ENCODE peak calls at places on chromosomes 11 and 22, in nine cellular contexts. U is mucosa of gallbladder; N is NCI-H748 treated with DMSO at 0.1 percent for 48 hours; A is endodermal cell; I is coronary artery; J is T-helper 2 cell; F is H54; E is fibroblast of lung; Q is naive thymus-derived CD8-positive, alpha-beta T cell. X is an unnamed sample.

GRCh38 chr11:134691985-134692384 is 279.9 kb upstream of the B3GAT1 start:
- DNase-seq in I (no peak), U (no peak), Q (no peak), J (no peak), E (peak), A (no peak), N (no peak), F (no peak), X (no peak)

GRCh38 chr22:42734406-42734805 is 13.7 kb upstream of the A4GALT start:
- DNase-seq in Q (no peak), N (no peak), J (no peak), I (no peak), F (no peak), U (no peak), A (no peak), E (no peak), X (no peak)

GRCh38 chr11:2807276-2807681 is 78.3 kb downstream of the CDKN1C start:
- DNase-seq in A (peak), J (no peak), N (no peak), F (no peak), Q (no peak), E (peak), I (peak), U (peak), X (no peak)

GRCh38 chr11:13277719-13278619 is at the start of gene BMAL1:
- DNase-seq in J (no peak), F (peak), E (peak), N (no peak), I (peak), U (peak), Q (peak), A (peak), X (peak)

GRCh38 chr11:64810891-64811272 is 531 bp upstream of the MEN1 start:
- DNase-seq in J (peak), A (no peak), E (no peak), U (peak), I (no peak), F (peak), N (no peak), Q (peak), X (no peak)

GRCh38 chr11:72030428-72031045 is 31.8 kb downstream of the IL18BP start:
- DNase-seq in I (no peak), F (no peak), E (no peak), Q (no peak), U (no peak), N (no peak), J (no peak), A (no peak), X (no peak)

GRCh38 chr22:45905924-45906865 is 70.8 kb downstream of the WNT7B start:
- DNase-seq in J (no peak), I (no peak), E (peak), N (no peak), F (no peak), A (no peak), Q (no peak), U (no peak), X (no peak)

GRCh38 chr11:44190883-44191230 is 95.4 kb downstream of the EXT2 start:
- DNase-seq in A (no peak), N (no peak), J (no peak), Q (no peak), U (no peak), I (no peak), F (no peak), E (no peak), X (peak)

GRCh38 chr11:60786811-60787567 is 1.9 kb downstream of the MS4A10 start:
- DNase-seq in E (peak), U (no peak), N (no peak), F (peak), J (no peak), I (no peak), A (no peak), Q (no peak), X (no peak)

GRCh38 chr22:27358096-27358870 is 443.3 kb downstream of the MN1 start:
- DNase-seq in A (no peak), N (peak), U (no peak), Q (no peak), E (no peak), J (no peak), I (no peak), F (no peak), X (no peak)

GRCh38 chr11:68214173-68215086 is 1.3 kb upstream of the KMT5B start:
- DNase-seq in U (no peak), A (peak), N (no peak), F (no peak), I (no peak), J (no peak), E (no peak), Q (peak), X (peak)

GRCh38 chr11:29029452-29029851 is 921.3 kb downstream of the METTL15 start:
- DNase-seq in Q (no peak), J (no peak), A (no peak), I (no peak), E (no peak), N (no peak), U (no peak), F (no peak), X (no peak)

GRCh38 chr11:90845799-90846198 is 623.0 kb upstream of the CHORDC1 start:
- DNase-seq in U (no peak), Q (no peak), N (no peak), F (no peak), A (no peak), I (no peak), E (no peak), J (no peak), X (no peak)

GRCh38 chr11:62402226-62402625 is 16.6 kb upstream of the SCGB1A1 start:
- DNase-seq in I (peak), E (no peak), N (no peak), U (peak), Q (peak), F (no peak), J (peak), A (no peak), X (no peak)

GRCh38 chr22:17727244-17727892 is 46.9 kb downstream of the BID start:
- DNase-seq in U (no peak), E (no peak), N (no peak), I (no peak), J (no peak), A (no peak), F (no peak), Q (no peak), X (no peak)

GRCh38 chr11:23679981-23680380 is 816.9 kb upstream of the LUZP2 start:
- DNase-seq in Q (no peak), A (no peak), U (no peak), F (no peak), E (no peak), J (no peak), I (no peak), N (no peak), X (no peak)

GRCh38 chr11:6927030-6927617 is 898 bp downstream of the ZNF215 start:
- DNase-seq in U (no peak), F (no peak), N (peak), A (peak), Q (no peak), I (no peak), E (peak), J (no peak), X (no peak)

GRCh38 chr11:64793271-64794160 is 9.5 kb downstream of the MAP4K2 start:
- DNase-seq in F (no peak), A (no peak), J (no peak), Q (no peak), E (no peak), U (no peak), I (no peak), N (no peak), X (peak)

GRCh38 chr11:133934599-133935550 is 21.9 kb downstream of the IGSF9B start:
- DNase-seq in U (peak), I (no peak), A (peak), N (no peak), F (peak), J (no peak), Q (no peak), E (peak), X (peak)

GRCh38 chr11:97336064-97336463 is 946.3 kb downstream of the JRKL start:
- DNase-seq in A (no peak), F (no peak), I (no peak), J (no peak), N (no peak), U (no peak), Q (no peak), E (no peak), X (no peak)

GRCh38 chr11:28666632-28667031 is 558.4 kb downstream of the METTL15 start:
- DNase-seq in Q (no peak), F (no peak), A (no peak), N (no peak), J (no peak), I (no peak), E (no peak), U (no peak), X (no peak)

GRCh38 chr22:23119492-23120414 is 22.0 kb downstream of the RSPH14 start:
- DNase-seq in F (no peak), N (no peak), U (no peak), A (no peak), J (peak), E (no peak), Q (peak), I (no peak), X (peak)

GRCh38 chr22:49460662-49461371 is 366.9 kb downstream of the BRD1 start:
- DNase-seq in F (no peak), U (no peak), J (no peak), I (no peak), N (no peak), Q (no peak), E (no peak), A (no peak), X (no peak)

GRCh38 chr11:78659326-78660319 is 85.0 kb upstream of the NARS2 start:
- DNase-seq in E (no peak), A (peak), J (no peak), F (no peak), I (peak), U (peak), N (no peak), Q (no peak), X (peak)

GRCh38 chr11:122556605-122557004 is 98.9 kb upstream of the UBASH3B start:
- DNase-seq in F (no peak), Q (no peak), N (no peak), A (peak), E (no peak), J (no peak), U (peak), I (no peak), X (peak)

GRCh38 chr11:719214-720016 is 13.4 kb downstream of the EPS8L2 start:
- DNase-seq in N (no peak), E (no peak), Q (no peak), I (peak), J (no peak), F (no peak), A (no peak), U (no peak), X (peak)

GRCh38 chr22:22064580-22064979 is 82.0 kb upstream of the TOP3B start:
- DNase-seq in E (no peak), Q (no peak), I (no peak), N (no peak), F (no peak), A (no peak), J (no peak), U (no peak), X (no peak)

GRCh38 chr11:44226472-44226871 is 83.5 kb downstream of the ALX4 start:
- DNase-seq in I (no peak), E (no peak), U (no peak), F (no peak), Q (no peak), A (no peak), N (no peak), J (no peak), X (no peak)

GRCh38 chr11:18312663-18313420 is 9.1 kb downstream of the HPS5 start:
- DNase-seq in U (no peak), I (no peak), Q (no peak), E (peak), A (no peak), J (no peak), N (no peak), F (no peak), X (no peak)

GRCh38 chr11:131506376-131506775 is 136.0 kb downstream of the NTM start:
- DNase-seq in F (no peak), I (no peak), N (no peak), E (no peak), J (no peak), Q (no peak), A (no peak), U (no peak), X (no peak)

GRCh38 chr22:39183991-39184585 is 31.6 kb upstream of the CBX7 start:
- DNase-seq in A (peak), Q (no peak), N (no peak), U (no peak), E (peak), F (no peak), I (no peak), J (no peak), X (peak)

GRCh38 chr11:109421981-109422590 is at the start of gene C11orf87:
- DNase-seq in J (no peak), Q (no peak), F (no peak), U (no peak), N (no peak), I (no peak), A (peak), E (peak), X (peak)

GRCh38 chr11:72227316-72228228 is 3.0 kb downstream of the INPPL1 start:
- DNase-seq in N (no peak), E (peak), U (no peak), I (peak), Q (no peak), A (peak), F (no peak), J (no peak), X (peak)

GRCh38 chr11:126502159-126502558 is 146.7 kb downstream of the ST3GAL4 start:
- DNase-seq in A (peak), E (no peak), J (no peak), N (no peak), Q (no peak), I (no peak), U (no peak), F (no peak), X (no peak)

GRCh38 chr11:121039971-121040613 is 16.2 kb downstream of the TBCEL start:
- DNase-seq in J (no peak), Q (no peak), F (no peak), E (no peak), U (no peak), I (no peak), N (no peak), A (peak), X (no peak)